ENCODE peak calls at places on chromosomes 5 and 9, in nine cellular contexts. One of them, this sample, is unnamed.

GRCh38 chr9:132994410-132995120 is 16.1 kb downstream of the GFI1B start:
- DNase-seq in PC-3: peak; percentile 70
- DNase-seq in brain microvascular endothelial cell: peak; percentile 15
- DNase-seq in cardiac fibroblast: peak; percentile 60
- DNase-seq in BJ: no peak
- DNase-seq in natural killer cell: peak; percentile 39
- DNase-seq in A549: peak; percentile 29
- DNase-seq in WTC11: no peak
- DNase-seq in AG09309: no peak
- DNase-seq in this sample: peak; percentile 17

GRCh38 chr9:111599092-111599947 is at the start of gene PTGR1:
- DNase-seq in PC-3: peak; percentile 72
- DNase-seq in brain microvascular endothelial cell: peak; percentile 81
- DNase-seq in cardiac fibroblast: peak; percentile 89
- DNase-seq in BJ: peak; percentile 35
- DNase-seq in natural killer cell: peak; percentile 15
- DNase-seq in A549: peak; percentile 87
- DNase-seq in WTC11: peak; percentile 79
- DNase-seq in AG09309: peak; percentile 54
- DNase-seq in this sample: no peak

GRCh38 chr5:83562207-83562606 is 90.7 kb downstream of the VCAN start:
- DNase-seq in PC-3: no peak
- DNase-seq in brain microvascular endothelial cell: no peak
- DNase-seq in cardiac fibroblast: no peak
- DNase-seq in BJ: no peak
- DNase-seq in natural killer cell: no peak
- DNase-seq in A549: no peak
- DNase-seq in WTC11: no peak
- DNase-seq in AG09309: no peak
- DNase-seq in this sample: no peak

GRCh38 chr9:26524225-26524624 is 368.4 kb downstream of the CAAP1 start:
- DNase-seq in PC-3: no peak
- DNase-seq in brain microvascular endothelial cell: no peak
- DNase-seq in cardiac fibroblast: no peak
- DNase-seq in BJ: no peak
- DNase-seq in natural killer cell: no peak
- DNase-seq in A549: no peak
- DNase-seq in WTC11: no peak
- DNase-seq in AG09309: no peak
- DNase-seq in this sample: no peak

GRCh38 chr5:80541392-80541791 is 28.7 kb downstream of the ANKRD34B start:
- DNase-seq in PC-3: no peak
- DNase-seq in brain microvascular endothelial cell: no peak
- DNase-seq in cardiac fibroblast: no peak
- DNase-seq in BJ: no peak
- DNase-seq in natural killer cell: no peak
- DNase-seq in A549: no peak
- DNase-seq in WTC11: no peak
- DNase-seq in AG09309: no peak
- DNase-seq in this sample: no peak

GRCh38 chr5:139655727-139656271 is 7.7 kb downstream of the CXXC5 start:
- DNase-seq in PC-3: no peak
- DNase-seq in brain microvascular endothelial cell: no peak
- DNase-seq in cardiac fibroblast: peak; percentile 21
- DNase-seq in BJ: no peak
- DNase-seq in natural killer cell: no peak
- DNase-seq in A549: peak; percentile 72
- DNase-seq in WTC11: no peak
- DNase-seq in AG09309: no peak
- DNase-seq in this sample: no peak

GRCh38 chr9:116345817-116346216 is 192.2 kb downstream of the PAPPA start:
- DNase-seq in PC-3: no peak
- DNase-seq in brain microvascular endothelial cell: no peak
- DNase-seq in cardiac fibroblast: no peak
- DNase-seq in BJ: no peak
- DNase-seq in natural killer cell: no peak
- DNase-seq in A549: no peak
- DNase-seq in WTC11: no peak
- DNase-seq in AG09309: no peak
- DNase-seq in this sample: no peak

GRCh38 chr5:103425686-103426454 is 136.7 kb downstream of the NUDT12 start:
- DNase-seq in PC-3: peak; percentile 21
- DNase-seq in brain microvascular endothelial cell: peak; percentile 57
- DNase-seq in cardiac fibroblast: peak; percentile 69
- DNase-seq in BJ: no peak
- DNase-seq in natural killer cell: no peak
- DNase-seq in A549: no peak
- DNase-seq in WTC11: no peak
- DNase-seq in AG09309: no peak
- DNase-seq in this sample: no peak

GRCh38 chr5:134022333-134022732 is 17.6 kb upstream of the VDAC1 start:
- DNase-seq in PC-3: no peak
- DNase-seq in brain microvascular endothelial cell: no peak
- DNase-seq in cardiac fibroblast: no peak
- DNase-seq in BJ: no peak
- DNase-seq in natural killer cell: no peak
- DNase-seq in A549: no peak
- DNase-seq in WTC11: no peak
- DNase-seq in AG09309: no peak
- DNase-seq in this sample: no peak

GRCh38 chr5:132213666-132214065 is 14.0 kb downstream of the P4HA2 start:
- DNase-seq in PC-3: no peak
- DNase-seq in brain microvascular endothelial cell: no peak
- DNase-seq in cardiac fibroblast: no peak
- DNase-seq in BJ: no peak
- DNase-seq in natural killer cell: no peak
- DNase-seq in A549: no peak
- DNase-seq in WTC11: no peak
- DNase-seq in AG09309: no peak
- DNase-seq in this sample: no peak

GRCh38 chr9:87707805-87708500 is 18.0 kb upstream of the CTSL start:
- DNase-seq in PC-3: no peak
- DNase-seq in brain microvascular endothelial cell: no peak
- DNase-seq in cardiac fibroblast: peak; percentile 46
- DNase-seq in BJ: no peak
- DNase-seq in natural killer cell: no peak
- DNase-seq in A549: no peak
- DNase-seq in WTC11: no peak
- DNase-seq in AG09309: no peak
- DNase-seq in this sample: no peak

GRCh38 chr9:109409998-109410397 is 88.1 kb downstream of the PTPN3 start:
- DNase-seq in PC-3: no peak
- DNase-seq in brain microvascular endothelial cell: no peak
- DNase-seq in cardiac fibroblast: no peak
- DNase-seq in BJ: no peak
- DNase-seq in natural killer cell: no peak
- DNase-seq in A549: peak; percentile 18
- DNase-seq in WTC11: peak; percentile 88
- DNase-seq in AG09309: no peak
- DNase-seq in this sample: no peak

GRCh38 chr9:128150594-128151342 is 1.5 kb downstream of the LCN2 start:
- DNase-seq in PC-3: no peak
- DNase-seq in brain microvascular endothelial cell: no peak
- DNase-seq in cardiac fibroblast: no peak
- DNase-seq in BJ: no peak
- DNase-seq in natural killer cell: no peak
- DNase-seq in A549: peak; percentile 42
- DNase-seq in WTC11: peak; percentile 82
- DNase-seq in AG09309: no peak
- DNase-seq in this sample: no peak

GRCh38 chr5:39219433-39219832 is at the start of gene FYB1:
- DNase-seq in PC-3: peak; percentile 94
- DNase-seq in brain microvascular endothelial cell: no peak
- DNase-seq in cardiac fibroblast: no peak
- DNase-seq in BJ: peak; percentile 24
- DNase-seq in natural killer cell: no peak
- DNase-seq in A549: no peak
- DNase-seq in WTC11: no peak
- DNase-seq in AG09309: peak; percentile 20
- DNase-seq in this sample: peak; percentile 71

GRCh38 chr5:181223041-181223728 is at the start of gene TRIM41:
- DNase-seq in PC-3: peak; percentile 97
- DNase-seq in brain microvascular endothelial cell: peak; percentile 96
- DNase-seq in cardiac fibroblast: peak; percentile 99
- DNase-seq in BJ: peak; percentile 85
- DNase-seq in natural killer cell: peak; percentile 96
- DNase-seq in A549: peak; percentile 99
- DNase-seq in WTC11: peak; percentile 99
- DNase-seq in AG09309: peak; percentile 93
- DNase-seq in this sample: peak; percentile 99

GRCh38 chr9:132068604-132069003 is 11.1 kb downstream of the MED27 start:
- DNase-seq in PC-3: no peak
- DNase-seq in brain microvascular endothelial cell: no peak
- DNase-seq in cardiac fibroblast: no peak
- DNase-seq in BJ: no peak
- DNase-seq in natural killer cell: no peak
- DNase-seq in A549: no peak
- DNase-seq in WTC11: no peak
- DNase-seq in AG09309: no peak
- DNase-seq in this sample: no peak

GRCh38 chr9:91954841-91955471 is 4.9 kb upstream of the ROR2 start:
- DNase-seq in PC-3: peak; percentile 53
- DNase-seq in brain microvascular endothelial cell: peak; percentile 73
- DNase-seq in cardiac fibroblast: peak; percentile 70
- DNase-seq in BJ: peak; percentile 46
- DNase-seq in natural killer cell: no peak
- DNase-seq in A549: peak; percentile 69
- DNase-seq in WTC11: peak; percentile 79
- DNase-seq in AG09309: no peak
- DNase-seq in this sample: no peak
- TF ChIP-seq CTCF in PC-3: peak; percentile 76
- TF ChIP-seq CTCF in brain microvascular endothelial cell: peak; percentile 89
- TF ChIP-seq CTCF in cardiac fibroblast: peak; percentile 71
- TF ChIP-seq CTCF in BJ: peak; percentile 89
- TF ChIP-seq CTCF in natural killer cell: no peak
- TF ChIP-seq CTCF in A549: peak; percentile 83
- TF ChIP-seq CTCF in WTC11: peak; percentile 57
- TF ChIP-seq CTCF in AG09309: peak; percentile 86
- TF ChIP-seq CTCF in this sample: peak; percentile 23

GRCh38 chr5:167587768-167588167 is 703.7 kb upstream of the WWC1 start:
- DNase-seq in PC-3: peak; percentile 50
- DNase-seq in brain microvascular endothelial cell: peak; percentile 42
- DNase-seq in cardiac fibroblast: peak; percentile 34
- DNase-seq in BJ: no peak
- DNase-seq in natural killer cell: no peak
- DNase-seq in A549: peak; percentile 56
- DNase-seq in WTC11: peak; percentile 47
- DNase-seq in AG09309: no peak
- DNase-seq in this sample: no peak
- TF ChIP-seq CTCF in PC-3: peak; percentile 45
- TF ChIP-seq CTCF in brain microvascular endothelial cell: peak; percentile 84
- TF ChIP-seq CTCF in cardiac fibroblast: peak; percentile 55
- TF ChIP-seq CTCF in BJ: peak; percentile 67
- TF ChIP-seq CTCF in natural killer cell: no peak
- TF ChIP-seq CTCF in A549: peak; percentile 33
- TF ChIP-seq CTCF in WTC11: no peak
- TF ChIP-seq CTCF in AG09309: peak; percentile 64
- TF ChIP-seq CTCF in this sample: no peak

DNA sequence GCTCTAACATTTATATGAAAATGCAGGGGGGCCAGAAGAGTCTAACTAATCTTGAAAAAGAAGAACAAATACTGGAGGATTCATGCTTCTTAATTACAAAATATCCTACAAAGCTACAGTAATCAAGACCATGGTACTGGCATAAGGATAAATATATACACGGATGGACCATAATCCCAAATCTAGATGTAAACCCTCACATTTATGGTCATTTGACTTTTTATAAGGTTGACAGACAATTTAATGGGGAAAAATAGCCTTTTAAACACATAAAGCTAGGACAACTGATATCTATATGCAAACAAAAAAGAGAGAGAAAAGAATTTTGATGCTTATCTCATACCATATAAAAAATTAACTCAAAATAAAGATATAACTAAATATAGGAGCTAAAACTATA is 55.9 kb downstream of the YIPF5 start:
- DNase-seq in PC-3: no peak
- DNase-seq in brain microvascular endothelial cell: no peak
- DNase-seq in cardiac fibroblast: no peak
- DNase-seq in BJ: no peak
- DNase-seq in natural killer cell: no peak
- DNase-seq in A549: no peak
- DNase-seq in WTC11: no peak
- DNase-seq in AG09309: no peak
- DNase-seq in this sample: no peak
- TF ChIP-seq CTCF in PC-3: no peak
- TF ChIP-seq CTCF in brain microvascular endothelial cell: no peak
- TF ChIP-seq CTCF in cardiac fibroblast: no peak
- TF ChIP-seq CTCF in BJ: no peak
- TF ChIP-seq CTCF in natural killer cell: no peak
- TF ChIP-seq CTCF in A549: no peak
- TF ChIP-seq CTCF in WTC11: no peak
- TF ChIP-seq CTCF in AG09309: no peak
- TF ChIP-seq CTCF in this sample: no peak

GRCh38 chr5:114101153-114101552 is 260.7 kb upstream of the KCNN2 start:
- DNase-seq in PC-3: peak; percentile 64
- DNase-seq in brain microvascular endothelial cell: peak; percentile 67
- DNase-seq in cardiac fibroblast: peak; percentile 73
- DNase-seq in BJ: no peak
- DNase-seq in natural killer cell: no peak
- DNase-seq in A549: peak; percentile 34
- DNase-seq in WTC11: no peak
- DNase-seq in AG09309: peak; percentile 16
- DNase-seq in this sample: no peak
- TF ChIP-seq CTCF in PC-3: peak; percentile 59
- TF ChIP-seq CTCF in brain microvascular endothelial cell: peak; percentile 66
- TF ChIP-seq CTCF in cardiac fibroblast: peak; percentile 62
- TF ChIP-seq CTCF in BJ: peak; percentile 65
- TF ChIP-seq CTCF in natural killer cell: no peak
- TF ChIP-seq CTCF in A549: peak; percentile 37
- TF ChIP-seq CTCF in WTC11: peak; percentile 65
- TF ChIP-seq CTCF in AG09309: peak; percentile 52
- TF ChIP-seq CTCF in this sample: no peak

GRCh38 chr5:16428359-16428758 is 37.2 kb downstream of the ZNF622 start:
- DNase-seq in PC-3: no peak
- DNase-seq in brain microvascular endothelial cell: no peak
- DNase-seq in cardiac fibroblast: no peak
- DNase-seq in BJ: no peak
- DNase-seq in natural killer cell: no peak
- DNase-seq in A549: no peak
- DNase-seq in WTC11: no peak
- DNase-seq in AG09309: no peak
- DNase-seq in this sample: no peak
- TF ChIP-seq CTCF in PC-3: peak; percentile 38
- TF ChIP-seq CTCF in brain microvascular endothelial cell: no peak
- TF ChIP-seq CTCF in cardiac fibroblast: no peak
- TF ChIP-seq CTCF in BJ: no peak
- TF ChIP-seq CTCF in natural killer cell: no peak
- TF ChIP-seq CTCF in A549: no peak
- TF ChIP-seq CTCF in WTC11: no peak
- TF ChIP-seq CTCF in AG09309: no peak
- TF ChIP-seq CTCF in this sample: no peak

This sample was measured in CD14-positive monocyte.